ENCODE peak calls at places on chromosomes 3 and 15, in seven cellular contexts. X, P, M, E, W, F and D are unnamed samples.

GRCh38 chr3:194935061-194935460 is 249.4 kb downstream of the FAM43A start:
- DNase-seq in X (no peak), F (no peak), W (peak; percentile 72), E (no peak), P (no peak), M (no peak), D (no peak)

GRCh38 chr15:81504170-81504905 is 130.3 kb upstream of the TMC3 start:
- DNase-seq in F (no peak), E (no peak), P (no peak), M (no peak), X (no peak), W (peak; percentile 55), D (no peak)

GRCh38 chr15:31489281-31489680 is 162.6 kb downstream of the KLF13 start:
- DNase-seq in X (no peak), P (no peak), M (no peak), E (no peak), W (no peak), F (no peak), D (no peak)

GRCh38 chr15:37093480-37094410 is 6.6 kb downstream of the MEIS2 start:
- DNase-seq in X (peak; percentile 42), E (no peak), P (no peak), W (peak; percentile 76), M (no peak), F (no peak), D (no peak)

GRCh38 chr15:41992151-41992802 is 19.9 kb upstream of the EHD4 start:
- DNase-seq in M (no peak), W (no peak), X (no peak), E (no peak), P (no peak), F (no peak), D (no peak)

GRCh38 chr3:13358051-13358450 is 62.1 kb downstream of the NUP210 start:
- DNase-seq in F (no peak), M (no peak), W (no peak), X (no peak), E (no peak), P (no peak), D (no peak)

GRCh38 chr3:23668430-23668904 is 137.3 kb upstream of the UBE2E1 start:
- DNase-seq in W (peak; percentile 97), P (no peak), E (no peak), M (no peak), F (peak; percentile 95), X (peak; percentile 55), D (no peak)

GRCh38 chr3:70264122-70264780 is 48.2 kb downstream of the MDFIC2 start:
- DNase-seq in M (no peak), F (no peak), W (peak; percentile 80), X (peak; percentile 84), E (no peak), P (no peak), D (no peak)

GRCh38 chr3:164612751-164613150 is 465.5 kb downstream of the SI start:
- DNase-seq in P (no peak), F (no peak), M (no peak), X (no peak), E (no peak), W (no peak), D (no peak)

GRCh38 chr3:128479558-128480086 is 12.9 kb upstream of the DNAJB8 start:
- DNase-seq in F (no peak), M (no peak), E (no peak), X (no peak), P (no peak), W (no peak), D (no peak)

GRCh38 chr3:129013491-129013891 is 12.4 kb downstream of the EFCC1 start:
- DNase-seq in X (no peak), M (peak; percentile 55), W (no peak), P (no peak), E (no peak), F (no peak), D (no peak)

GRCh38 chr15:90915808-90916440 is 12.8 kb downstream of the MAN2A2 start:
- DNase-seq in M (peak; percentile 25), F (no peak), E (no peak), X (no peak), P (peak; percentile 74), W (no peak), D (no peak)

GRCh38 chr3:12180218-12180617 is 21.5 kb upstream of the TIMP4 start:
- DNase-seq in F (peak; percentile 44), P (no peak), M (no peak), E (peak; percentile 28), W (peak; percentile 82), X (no peak), D (no peak)

GRCh38 chr3:134617608-134618472 is 33.0 kb downstream of the KY start:
- DNase-seq in F (no peak), E (no peak), X (no peak), M (no peak), W (no peak), P (no peak), D (no peak)

GRCh38 chr15:95883064-95883463 is 447.4 kb upstream of the NR2F2 start:
- DNase-seq in W (no peak), P (no peak), M (no peak), E (no peak), X (no peak), F (no peak), D (no peak)

GRCh38 chr3:56962922-56963321 is 97.5 kb upstream of the SPATA12 start:
- DNase-seq in W (no peak), M (no peak), E (no peak), F (no peak), P (no peak), X (no peak), D (no peak)

GRCh38 chr3:134353831-134354611 is 20.2 kb downstream of the AMOTL2 start:
- DNase-seq in F (no peak), E (no peak), W (no peak), X (no peak), M (no peak), P (peak; percentile 14), D (no peak)

GRCh38 chr3:122416966-122417365 is 1.1 kb upstream of the WDR5B start:
- DNase-seq in M (no peak), W (no peak), X (no peak), E (no peak), F (no peak), P (peak; percentile 12), D (peak; percentile 7)

GRCh38 chr3:196422976-196423781 is 9.0 kb downstream of the UBXN7 start:
- DNase-seq in E (peak; percentile 73), M (no peak), X (peak; percentile 15), W (no peak), P (no peak), F (no peak), D (no peak)
- TF ChIP-seq EZH2phosphoT487 in E (no peak), M (no peak), X (no peak), W (no peak), P (no peak), F (no peak), D (no peak)

DNA sequence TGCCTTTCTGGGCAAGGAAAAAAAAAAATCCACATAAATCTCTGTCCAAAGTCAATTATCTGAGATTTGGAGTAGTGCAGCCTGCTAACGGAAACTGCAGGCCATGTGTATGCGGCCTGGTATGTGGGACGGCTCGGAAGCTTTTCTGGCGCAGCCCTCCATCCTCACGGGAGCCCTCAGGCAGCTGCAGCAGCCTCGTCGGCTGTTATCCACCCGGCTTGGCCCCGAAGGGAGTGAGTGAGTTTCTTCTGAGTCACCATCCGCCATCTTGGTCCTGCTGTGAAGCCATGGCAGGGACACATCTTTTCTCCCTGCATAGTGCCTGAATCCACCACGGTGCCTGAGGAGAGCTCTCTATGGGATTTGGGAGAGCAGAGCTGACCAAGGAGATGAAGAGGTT is 62.8 kb downstream of the POLR2M start:
- DNase-seq in M (no peak), X (no peak), W (no peak), F (no peak), P (no peak), E (no peak), D (no peak)
- H2AFZ ChIP-seq in M (peak overlapping the region; percentile 72), X (no peak overlapping the region), W (no peak overlapping the region), F (no peak overlapping the region), P (no peak overlapping the region), E (no peak overlapping the region), D (no peak overlapping the region)

GRCh38 chr3:72191211-72191960 is 406.4 kb upstream of the PROK2 start:
- DNase-seq in W (no peak), E (no peak), F (no peak), X (no peak), P (no peak), M (no peak), D (no peak)
- TF ChIP-seq EZH2phosphoT487 in W (no peak), E (no peak), F (no peak), X (no peak), P (no peak), M (no peak), D (no peak)

DNA sequence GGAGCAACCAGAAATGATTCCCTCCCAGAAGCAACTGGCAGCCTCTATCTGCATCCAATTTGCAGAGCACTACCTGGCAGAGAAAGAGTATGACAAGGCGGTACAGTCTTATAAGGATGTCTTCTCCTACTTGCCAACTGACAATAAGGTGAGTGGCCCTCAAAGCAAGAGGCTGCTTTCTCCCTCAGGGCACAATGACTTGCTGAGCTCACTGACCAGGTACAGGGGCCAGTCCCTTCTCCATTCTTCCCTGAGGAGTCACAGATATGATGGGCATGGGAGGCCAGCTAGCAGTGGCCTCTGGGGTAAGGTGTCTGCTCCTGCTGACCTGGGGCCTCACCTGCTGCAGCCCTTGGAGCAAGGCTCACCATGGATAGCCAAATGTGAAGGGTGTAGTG is 20.3 kb downstream of the CSRNP1 start:
- DNase-seq in X (no peak), F (no peak), E (no peak), M (no peak), W (peak; percentile 35), P (no peak), D (no peak)
- H2AFZ ChIP-seq in X (no peak overlapping the region), F (no peak overlapping the region), E (no peak overlapping the region), M (no peak overlapping the region), W (no peak overlapping the region), P (no peak overlapping the region), D (no peak overlapping the region)

GRCh38 chr3:153072856-153073255 is 89.2 kb upstream of the RAP2B start:
- DNase-seq in E (no peak), M (no peak), F (no peak), X (no peak), W (no peak), P (no peak), D (no peak)

GRCh38 chr3:153072382-153072781 is 89.6 kb upstream of the RAP2B start:
- DNase-seq in P (no peak), X (no peak), E (no peak), M (no peak), F (no peak), W (no peak), D (no peak)

GRCh38 chr3:153073636-153074035 is 88.4 kb upstream of the RAP2B start:
- DNase-seq in P (no peak), F (no peak), E (no peak), M (no peak), X (no peak), W (no peak), D (no peak)

GRCh38 chr3:153069598-153069997 is 92.4 kb upstream of the RAP2B start:
- DNase-seq in X (no peak), M (no peak), E (no peak), P (no peak), W (no peak), F (no peak), D (no peak)

GRCh38 chr3:153070153-153070868 is 91.7 kb upstream of the RAP2B start:
- DNase-seq in E (no peak), W (peak; percentile 51), X (peak; percentile 6), P (no peak), F (no peak), M (no peak), D (no peak)
- TF ChIP-seq EZH2phosphoT487 in E (no peak), W (no peak), X (no peak), P (no peak), F (no peak), M (no peak), D (no peak)